ENCODE peak calls at places on chromosomes 7 and 10, in six cellular contexts. R is dorsolateral prefrontal cortex; S is tibial artery; W is left ventricle myocardium inferior; L is CD4-positive, alpha-beta T cell; Z is hepatocyte. V is an unnamed sample.

GRCh38 chr7:88281729-88282128 is 25.0 kb downstream of the STEAP4 start:
- DNase-seq in R (no peak), S (no peak), W (no peak), L (no peak), Z (no peak), V (no peak)

GRCh38 chr10:93921338-93921737 is 27.6 kb downstream of the SLC35G1 start:
- DNase-seq in R (no peak), S (no peak), W (no peak), L (peak), Z (no peak), V (peak)

GRCh38 chr7:18901351-18901750 is 216.1 kb downstream of the TWIST1 start:
- DNase-seq in R (no peak), S (no peak), W (no peak), L (no peak), Z (no peak), V (no peak)

GRCh38 chr7:132348341-132348740 is 227.9 kb downstream of the PLXNA4 start:
- DNase-seq in R (no peak), S (no peak), W (no peak), L (no peak), Z (no peak), V (no peak)

GRCh38 chr7:107939472-107940145 is 48.6 kb downstream of the DLD start:
- DNase-seq in R (no peak), S (peak), W (peak), L (no peak), Z (no peak), V (peak)

GRCh38 chr10:10804061-10804460 is 213.6 kb upstream of the CELF2 start:
- DNase-seq in R (no peak), S (no peak), W (no peak), L (no peak), Z (no peak), V (no peak)

GRCh38 chr10:126373982-126374381 is 14.3 kb downstream of the ADAM12 start:
- DNase-seq in R (no peak), S (no peak), W (no peak), L (no peak), Z (no peak), V (no peak)

GRCh38 chr7:155865830-155866545 is 53.7 kb upstream of the SHH start:
- DNase-seq in R (no peak), S (peak), W (no peak), L (no peak), Z (no peak), V (no peak)

GRCh38 chr10:18719811-18720210 is 60.6 kb downstream of the ARL5B start:
- DNase-seq in R (no peak), S (no peak), W (no peak), L (no peak), Z (no peak), V (no peak)

GRCh38 chr7:106345421-106346166 is 60.8 kb upstream of the NAMPT start:
- DNase-seq in R (no peak), S (no peak), W (no peak), L (no peak), Z (no peak), V (no peak)

GRCh38 chr7:149621776-149622175 is 124.2 kb upstream of the ZNF746 start:
- DNase-seq in R (no peak), S (no peak), W (no peak), L (no peak), Z (no peak), V (no peak)

GRCh38 chr10:60414877-60415585 is 25.4 kb upstream of the ANK3 start:
- DNase-seq in R (no peak), S (no peak), W (no peak), L (no peak), Z (peak), V (no peak)

GRCh38 chr10:36114913-36115312 is 472.8 kb upstream of the FZD8 start:
- DNase-seq in R (no peak), S (no peak), W (no peak), L (no peak), Z (peak), V (no peak)

GRCh38 chr10:99536400-99537254 is 3.9 kb downstream of the NKX2-3 start:
- DNase-seq in R (no peak), S (no peak), W (no peak), L (no peak), Z (no peak), V (no peak)

GRCh38 chr10:133059093-133059470 is 28.6 kb upstream of the ADGRA1 start:
- DNase-seq in R (no peak), S (no peak), W (no peak), L (no peak), Z (no peak), V (no peak)

GRCh38 chr7:137682596-137682995 is 164.2 kb downstream of the DGKI start:
- DNase-seq in R (no peak), S (no peak), W (no peak), L (no peak), Z (no peak), V (no peak)

GRCh38 chr7:76189276-76189675 is 12.4 kb upstream of the SRRM3 start:
- DNase-seq in R (no peak), S (no peak), W (no peak), L (no peak), Z (no peak), V (no peak)

GRCh38 chr7:46494026-46494425 is 573.0 kb upstream of the IGFBP3 start:
- DNase-seq in R (no peak), S (no peak), W (no peak), L (no peak), Z (peak), V (no peak)

GRCh38 chr10:50382576-50383023 is 131.3 kb upstream of the ASAH2 start:
- DNase-seq in R (no peak), S (no peak), W (no peak), L (no peak), Z (no peak), V (no peak)

GRCh38 chr7:26616235-26616634 is 248.2 kb downstream of the SKAP2 start:
- DNase-seq in R (no peak), S (no peak), W (no peak), L (no peak), Z (no peak), V (no peak)

GRCh38 chr7:37395618-37396259 is 52.9 kb downstream of the ELMO1 start:
- DNase-seq in R (no peak), S (no peak), W (no peak), L (no peak), Z (no peak), V (no peak)

GRCh38 chr7:129642871-129643515 is 31.5 kb downstream of the NRF1 start:
- DNase-seq in R (no peak), S (no peak), W (no peak), L (no peak), Z (no peak), V (no peak)

GRCh38 chr7:45720989-45721388 is 146.8 kb downstream of the ADCY1 start:
- DNase-seq in R (no peak), S (no peak), W (no peak), L (no peak), Z (no peak), V (no peak)

DNA sequence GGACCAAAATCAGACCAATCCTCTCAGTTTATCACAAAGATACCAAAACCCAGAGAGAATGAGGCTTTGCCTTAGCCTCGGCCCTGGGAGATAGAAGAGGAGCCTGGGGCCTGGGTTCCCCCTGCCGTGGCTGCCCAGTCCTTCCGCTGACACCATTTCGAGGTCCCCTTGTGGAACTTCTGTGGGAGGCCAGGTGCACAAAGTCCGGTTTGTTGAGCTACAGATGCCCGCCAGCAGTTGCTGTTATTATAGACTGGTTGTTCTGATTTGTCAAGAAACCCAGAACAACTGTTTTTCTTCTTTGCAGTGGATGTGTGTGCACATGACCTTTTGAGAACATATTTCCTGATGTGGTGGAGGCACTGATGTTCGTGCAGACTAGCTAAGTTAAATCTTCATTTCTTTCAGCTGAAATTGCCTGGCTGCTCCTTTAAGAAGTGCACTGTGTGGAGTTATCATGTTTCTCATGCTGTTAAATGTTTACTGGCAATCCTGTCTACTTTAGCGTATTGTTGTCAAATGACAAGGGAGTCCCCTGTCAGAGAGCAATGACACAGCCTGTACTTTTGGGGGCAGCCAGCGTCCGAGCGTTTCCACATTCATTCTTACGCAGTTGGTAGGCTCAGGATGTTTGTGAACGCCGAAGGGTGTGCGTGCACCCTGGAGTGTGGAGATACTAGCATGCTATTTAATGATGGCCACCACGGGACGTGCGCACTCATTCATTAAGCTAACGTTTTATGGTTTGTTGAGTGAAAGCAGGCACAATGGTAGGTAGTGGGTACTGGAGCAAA is 47.8 kb downstream of the CUX1 start:
- DNase-seq in R (no peak), S (no peak), W (no peak), L (no peak), Z (no peak), V (no peak)
- TF ChIP-seq CTCF in R (no peak), S (no peak), W (no peak), L (no peak), Z (no peak), V (no peak)

GRCh38 chr7:90503379-90503778 is 33.9 kb downstream of the PTTG1IP2 start:
- DNase-seq in R (no peak), S (no peak), W (no peak), L (no peak), Z (no peak), V (no peak)
- H3K27ac ChIP-seq in R (no peak), S (no peak), W (no peak), L (no peak), Z (no peak), V (no peak)

DNA sequence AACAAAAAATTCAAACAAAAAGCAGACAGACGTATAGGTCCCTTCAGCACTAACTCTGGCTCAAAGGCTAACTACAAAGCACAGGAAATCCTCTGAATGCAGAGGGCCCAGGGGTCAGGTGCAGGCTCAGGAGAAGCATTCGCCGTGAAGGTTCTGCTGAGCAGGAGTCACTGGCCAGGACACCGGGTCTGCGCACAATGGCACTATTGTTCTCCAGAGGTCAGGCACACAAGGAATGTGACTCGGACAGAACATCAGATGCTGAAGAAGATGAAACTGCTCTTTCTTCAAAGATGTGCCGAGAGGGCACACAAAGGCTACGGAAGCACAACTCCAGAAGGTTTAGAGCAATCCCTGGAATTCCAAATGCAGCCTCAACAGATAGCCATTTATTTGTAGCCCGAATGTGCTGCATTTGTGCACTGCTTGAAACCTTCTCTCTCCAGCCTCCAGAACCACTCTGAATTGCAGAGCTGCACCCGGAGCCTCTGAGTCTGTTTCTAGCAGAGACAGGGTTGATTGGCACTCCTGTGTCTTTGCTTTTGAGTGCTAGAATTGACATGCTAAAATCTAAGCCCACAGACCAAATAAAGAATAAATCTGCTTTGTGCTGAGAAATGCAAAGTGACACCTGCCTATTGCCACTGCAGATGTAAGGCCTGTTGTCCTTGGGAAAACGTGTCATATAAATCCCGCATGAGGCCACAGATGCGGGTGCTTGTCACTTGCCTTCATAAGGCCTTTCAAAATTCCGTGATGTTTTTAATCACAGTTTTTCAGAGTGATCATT is 85.4 kb upstream of the AFAP1L2 start:
- DNase-seq in R (no peak), S (no peak), W (no peak), L (no peak), Z (no peak), V (no peak)
- TF ChIP-seq CTCF in R (no peak), S (no peak), W (no peak), L (no peak), Z (no peak), V (no peak)

GRCh38 chr7:150992051-150992640 is 1.3 kb downstream of the NOS3 start:
- DNase-seq in R (no peak), S (no peak), W (no peak), L (no peak), Z (no peak), V (no peak)
- H3K27ac ChIP-seq in R (no peak), S (no peak), W (peak), L (no peak), Z (peak), V (peak)

GRCh38 chr10:63373176-63373575 is 92.6 kb downstream of the JMJD1C start:
- DNase-seq in R (no peak), S (no peak), W (no peak), L (no peak), Z (no peak), V (no peak)
- TF ChIP-seq CTCF in R (no peak), S (no peak), W (no peak), L (no peak), Z (no peak), V (no peak)

V was measured in adrenal gland.